ENCODE peak calls at places on chromosomes 1 and 21, in five cellular contexts. One of them, this sample, is unnamed.
A peak's percentile ranks its signal among the peaks of the same experiment; 100 is the strongest.

GRCh38 chr1:56315293-56315942 is 263.9 kb downstream of the PLPP3 start:
- DNase-seq in mammary epithelial cell: no peak
- DNase-seq in amygdala: no peak
- DNase-seq in EL: peak; percentile 22
- DNase-seq in T-helper 2 cell: no peak
- DNase-seq in this sample: no peak

GRCh38 chr1:234584926-234585325 is 25.1 kb downstream of the IRF2BP2 start:
- DNase-seq in mammary epithelial cell: no peak
- DNase-seq in amygdala: peak; percentile 29
- DNase-seq in EL: no peak
- DNase-seq in T-helper 2 cell: no peak
- DNase-seq in this sample: no peak

GRCh38 chr21:26067836-26068401 is 102.7 kb downstream of the APP start:
- DNase-seq in mammary epithelial cell: no peak
- DNase-seq in amygdala: no peak
- DNase-seq in EL: no peak
- DNase-seq in T-helper 2 cell: peak; percentile 34
- DNase-seq in this sample: no peak

GRCh38 chr1:218705911-218706893 is 361.1 kb downstream of the TGFB2 start:
- DNase-seq in mammary epithelial cell: peak; percentile 99
- DNase-seq in amygdala: no peak
- DNase-seq in EL: peak; percentile 98
- DNase-seq in T-helper 2 cell: no peak
- DNase-seq in this sample: peak; percentile 98

GRCh38 chr21:38817371-38818335 is 11.9 kb downstream of the ETS2 start:
- DNase-seq in mammary epithelial cell: peak; percentile 81
- DNase-seq in amygdala: no peak
- DNase-seq in EL: peak; percentile 82
- DNase-seq in T-helper 2 cell: no peak
- DNase-seq in this sample: peak; percentile 68

GRCh38 chr1:15262003-15262377 is 15.0 kb downstream of the FHAD1 start:
- DNase-seq in mammary epithelial cell: no peak
- DNase-seq in amygdala: no peak
- DNase-seq in EL: no peak
- DNase-seq in T-helper 2 cell: no peak
- DNase-seq in this sample: no peak

GRCh38 chr21:45562401-45562800 is 20.2 kb upstream of the SLC19A1 start:
- DNase-seq in mammary epithelial cell: no peak
- DNase-seq in amygdala: no peak
- DNase-seq in EL: no peak
- DNase-seq in T-helper 2 cell: no peak
- DNase-seq in this sample: no peak

GRCh38 chr1:157551694-157552693 is at the start of gene FCRL5:
- DNase-seq in mammary epithelial cell: no peak
- DNase-seq in amygdala: no peak
- DNase-seq in EL: no peak
- DNase-seq in T-helper 2 cell: no peak
- DNase-seq in this sample: no peak

GRCh38 chr1:5998906-5999301 is 6.7 kb upstream of the NPHP4 start:
- DNase-seq in mammary epithelial cell: no peak
- DNase-seq in amygdala: no peak
- DNase-seq in EL: no peak
- DNase-seq in T-helper 2 cell: peak; percentile 82
- DNase-seq in this sample: no peak

GRCh38 chr1:198638894-198639319 is at the start of gene PTPRC:
- DNase-seq in mammary epithelial cell: no peak
- DNase-seq in amygdala: no peak
- DNase-seq in EL: no peak
- DNase-seq in T-helper 2 cell: peak; percentile 95
- DNase-seq in this sample: no peak

GRCh38 chr1:165539908-165540307 is 3.9 kb upstream of the LRRC52 start:
- DNase-seq in mammary epithelial cell: no peak
- DNase-seq in amygdala: no peak
- DNase-seq in EL: no peak
- DNase-seq in T-helper 2 cell: no peak
- DNase-seq in this sample: no peak

GRCh38 chr1:231240883-231241735 is at the start of gene GNPAT:
- DNase-seq in mammary epithelial cell: peak; percentile 83
- DNase-seq in amygdala: peak; percentile 82
- DNase-seq in EL: peak; percentile 87
- DNase-seq in T-helper 2 cell: peak; percentile 91
- DNase-seq in this sample: peak; percentile 95

GRCh38 chr21:45724345-45724961 is 80.9 kb downstream of the PCBP3 start:
- DNase-seq in mammary epithelial cell: no peak
- DNase-seq in amygdala: no peak
- DNase-seq in EL: no peak
- DNase-seq in T-helper 2 cell: no peak
- DNase-seq in this sample: no peak

GRCh38 chr1:147292012-147292411 is 49.5 kb downstream of the CHD1L start:
- DNase-seq in mammary epithelial cell: peak; percentile 65
- DNase-seq in amygdala: no peak
- DNase-seq in EL: peak; percentile 81
- DNase-seq in T-helper 2 cell: no peak
- DNase-seq in this sample: peak; percentile 55

GRCh38 chr1:227729881-227730629 is 5.0 kb downstream of the JMJD4 start:
- DNase-seq in mammary epithelial cell: peak; percentile 19
- DNase-seq in amygdala: peak; percentile 40
- DNase-seq in EL: peak; percentile 57
- DNase-seq in T-helper 2 cell: peak; percentile 71
- DNase-seq in this sample: peak; percentile 71

GRCh38 chr1:27145934-27146354 is 9.0 kb downstream of the SLC9A1 start:
- DNase-seq in mammary epithelial cell: peak; percentile 85
- DNase-seq in amygdala: no peak
- DNase-seq in EL: peak; percentile 89
- DNase-seq in T-helper 2 cell: no peak
- DNase-seq in this sample: peak; percentile 72

GRCh38 chr1:68141079-68141800 is 90.8 kb upstream of the DIRAS3 start:
- DNase-seq in mammary epithelial cell: peak; percentile 26
- DNase-seq in amygdala: no peak
- DNase-seq in EL: no peak
- DNase-seq in T-helper 2 cell: no peak
- DNase-seq in this sample: no peak

GRCh38 chr1:177274687-177275211 is 104.0 kb downstream of the BRINP2 start:
- DNase-seq in mammary epithelial cell: peak; percentile 18
- DNase-seq in amygdala: no peak
- DNase-seq in EL: peak; percentile 13
- DNase-seq in T-helper 2 cell: no peak
- DNase-seq in this sample: peak; percentile 92

GRCh38 chr1:145963218-145964019 is 956 bp downstream of the ANKRD34A start:
- DNase-seq in mammary epithelial cell: peak; percentile 67
- DNase-seq in amygdala: no peak
- DNase-seq in EL: peak; percentile 85
- DNase-seq in T-helper 2 cell: no peak
- DNase-seq in this sample: peak; percentile 71

GRCh38 chr1:165891461-165891860 is 64.0 kb downstream of the UCK2 start:
- DNase-seq in mammary epithelial cell: no peak
- DNase-seq in amygdala: no peak
- DNase-seq in EL: peak; percentile 74
- DNase-seq in T-helper 2 cell: no peak
- DNase-seq in this sample: no peak

GRCh38 chr1:67682659-67683197 is 2.3 kb upstream of the GADD45A start:
- DNase-seq in mammary epithelial cell: peak; percentile 95
- DNase-seq in amygdala: no peak
- DNase-seq in EL: peak; percentile 95
- DNase-seq in T-helper 2 cell: no peak
- DNase-seq in this sample: peak; percentile 69

GRCh38 chr1:16017461-16018303 is at the start of gene HSPB7:
- DNase-seq in mammary epithelial cell: no peak
- DNase-seq in amygdala: peak; percentile 30
- DNase-seq in EL: peak; percentile 64
- DNase-seq in T-helper 2 cell: no peak
- DNase-seq in this sample: no peak

GRCh38 chr1:219041819-219042218 is 131.9 kb upstream of the LYPLAL1 start:
- DNase-seq in mammary epithelial cell: peak; percentile 9
- DNase-seq in amygdala: no peak
- DNase-seq in EL: peak; percentile 19
- DNase-seq in T-helper 2 cell: no peak
- DNase-seq in this sample: peak; percentile 13